ENCODE peak calls at places on chromosomes 2 and 18, in five cellular contexts. One of them, this sample, is unnamed.

GRCh38 chr2:236858661-236859060 is 227.0 kb upstream of the COPS8 start:
- DNase-seq in HCT116: no peak
- DNase-seq in GM23248: no peak
- DNase-seq in NCI-H1417 treated with DMSO at 0.1 percent for 48 hours: no peak
- DNase-seq in Right ventricle myocardium superior: no peak
- DNase-seq in this sample: peak

GRCh38 chr18:60446821-60447220 is 74.2 kb upstream of the MC4R start:
- DNase-seq in HCT116: no peak
- DNase-seq in GM23248: peak
- DNase-seq in NCI-H1417 treated with DMSO at 0.1 percent for 48 hours: no peak
- DNase-seq in Right ventricle myocardium superior: no peak
- DNase-seq in this sample: no peak

GRCh38 chr18:58570360-58571064 is 58.4 kb downstream of the ALPK2 start:
- DNase-seq in HCT116: no peak
- DNase-seq in GM23248: no peak
- DNase-seq in NCI-H1417 treated with DMSO at 0.1 percent for 48 hours: no peak
- DNase-seq in Right ventricle myocardium superior: no peak
- DNase-seq in this sample: no peak

GRCh38 chr2:138455275-138455674 is 46.3 kb upstream of the SPOPL start:
- DNase-seq in HCT116: no peak
- DNase-seq in GM23248: no peak
- DNase-seq in NCI-H1417 treated with DMSO at 0.1 percent for 48 hours: no peak
- DNase-seq in Right ventricle myocardium superior: no peak
- DNase-seq in this sample: no peak

GRCh38 chr2:10404324-10405143 is 43.6 kb downstream of the ODC1 start:
- DNase-seq in HCT116: no peak
- DNase-seq in GM23248: peak
- DNase-seq in NCI-H1417 treated with DMSO at 0.1 percent for 48 hours: no peak
- DNase-seq in Right ventricle myocardium superior: no peak
- DNase-seq in this sample: no peak

GRCh38 chr2:190999058-190999457 is 14.9 kb downstream of the STAT1 start:
- DNase-seq in HCT116: no peak
- DNase-seq in GM23248: no peak
- DNase-seq in NCI-H1417 treated with DMSO at 0.1 percent for 48 hours: no peak
- DNase-seq in Right ventricle myocardium superior: no peak
- DNase-seq in this sample: no peak

GRCh38 chr18:48872234-48873145 is 78.3 kb downstream of the SMAD7 start:
- DNase-seq in HCT116: no peak
- DNase-seq in GM23248: peak
- DNase-seq in NCI-H1417 treated with DMSO at 0.1 percent for 48 hours: no peak
- DNase-seq in Right ventricle myocardium superior: no peak
- DNase-seq in this sample: no peak

GRCh38 chr2:46086578-46087070 is 210.6 kb upstream of the EPAS1 start:
- DNase-seq in HCT116: no peak
- DNase-seq in GM23248: no peak
- DNase-seq in NCI-H1417 treated with DMSO at 0.1 percent for 48 hours: no peak
- DNase-seq in Right ventricle myocardium superior: no peak
- DNase-seq in this sample: no peak

GRCh38 chr2:228417966-228418365 is 236.5 kb upstream of the SPHKAP start:
- DNase-seq in HCT116: no peak
- DNase-seq in GM23248: peak
- DNase-seq in NCI-H1417 treated with DMSO at 0.1 percent for 48 hours: no peak
- DNase-seq in Right ventricle myocardium superior: no peak
- DNase-seq in this sample: no peak

GRCh38 chr18:11741505-11742145 is 52.6 kb downstream of the GNAL start:
- DNase-seq in HCT116: peak
- DNase-seq in GM23248: peak
- DNase-seq in NCI-H1417 treated with DMSO at 0.1 percent for 48 hours: no peak
- DNase-seq in Right ventricle myocardium superior: no peak
- DNase-seq in this sample: no peak